ENCODE peak calls at places on chromosomes 7 and 10, in ten cellular contexts. A is neuronal stem cell; S is tibial artery; P is PC-3; G is upper lobe of right lung; V is CD8-positive, alpha-beta T cell; Y is lower lobe of right lung; U is spleen; I is fibroblast of lung; N is heart left ventricle. O is an unnamed sample.
A peak's percentile ranks its signal among the peaks of the same experiment; 100 is the strongest.

GRCh38 chr7:143016996-143017395 is 9.9 kb downstream of the OR9A2 start:
- DNase-seq in V (no peak), U (no peak), A (no peak), N (no peak), P (no peak), S (no peak), I (no peak), G (no peak), Y (no peak), O (no peak)

GRCh38 chr10:50807851-50808776 is 68.4 kb downstream of the ASAH2B start:
- DNase-seq in P (no peak), S (no peak), G (no peak), V (no peak), I (no peak), U (no peak), N (no peak), A (no peak), Y (no peak), O (no peak)

GRCh38 chr7:40865441-40866233 is 730.8 kb downstream of the SUGCT start:
- DNase-seq in N (no peak), I (no peak), U (no peak), V (no peak), P (no peak), G (no peak), Y (no peak), A (no peak), S (no peak), O (no peak)

GRCh38 chr10:59465089-59465488 is 102.7 kb upstream of the FAM13C start:
- DNase-seq in N (no peak), I (peak; percentile 85), G (no peak), A (no peak), S (no peak), P (peak; percentile 66), Y (no peak), V (no peak), U (no peak), O (no peak)

GRCh38 chr10:132710036-132710686 is 75.8 kb downstream of the NKX6-2 start:
- DNase-seq in A (no peak), N (peak; percentile 14), S (no peak), P (no peak), U (peak; percentile 50), G (peak; percentile 58), I (no peak), V (no peak), Y (peak; percentile 35), O (no peak)

GRCh38 chr7:23471090-23471859 is 984 bp upstream of the IGF2BP3 start:
- DNase-seq in U (peak; percentile 77), S (no peak), Y (no peak), N (no peak), V (no peak), I (peak; percentile 83), P (peak; percentile 78), G (no peak), A (peak; percentile 92), O (peak; percentile 81)

GRCh38 chr7:123285076-123285700 is 85.4 kb upstream of the SLC13A1 start:
- DNase-seq in N (no peak), A (no peak), G (no peak), S (no peak), Y (no peak), V (no peak), U (no peak), P (no peak), I (no peak), O (peak; percentile 35)

GRCh38 chr7:50393076-50393475 is 57.1 kb downstream of the FIGNL1 start:
- DNase-seq in I (no peak), N (no peak), S (no peak), U (no peak), V (no peak), Y (no peak), A (no peak), G (no peak), P (no peak), O (no peak)

GRCh38 chr7:30922596-30922995 is 10.9 kb downstream of the AQP1 start:
- DNase-seq in N (peak; percentile 18), A (no peak), S (peak; percentile 18), Y (peak; percentile 24), V (no peak), U (peak; percentile 59), I (no peak), P (no peak), G (peak; percentile 45), O (no peak)

GRCh38 chr10:33703897-33704825 is 369.7 kb upstream of the NRP1 start:
- DNase-seq in G (no peak), V (no peak), U (no peak), S (no peak), Y (no peak), A (no peak), I (peak; percentile 48), P (peak; percentile 86), N (no peak), O (no peak)

GRCh38 chr10:95655571-95656290 is 780 bp downstream of the ALDH18A1 start:
- DNase-seq in V (no peak), S (no peak), Y (no peak), N (no peak), U (no peak), A (peak; percentile 20), I (peak; percentile 36), P (peak; percentile 6), G (no peak), O (no peak)

GRCh38 chr7:51024867-51025266 is 242.2 kb upstream of the GRB10 start:
- DNase-seq in N (no peak), Y (no peak), I (no peak), G (peak; percentile 35), A (no peak), U (no peak), P (no peak), V (no peak), S (no peak), O (no peak)

GRCh38 chr7:91396-92158 is 100.8 kb upstream of the FAM20C start:
- DNase-seq in I (no peak), S (no peak), A (no peak), N (no peak), Y (no peak), U (no peak), P (no peak), V (no peak), G (no peak), O (no peak)
- H3K4me1 ChIP-seq in I (peaks cover 21% of the 10 kb centered on the region), S (peaks cover 30% of the 10 kb centered on the region), A (no peaks in the 10 kb centered on the region), N (peaks cover 26% of the 10 kb centered on the region), Y (peaks cover 21% of the 10 kb centered on the region), U (peaks cover 20% of the 10 kb centered on the region), P (peaks cover 49% of the 10 kb centered on the region), V (no peaks in the 10 kb centered on the region), G (peaks cover 10% of the 10 kb centered on the region), O (peaks cover 13% of the 10 kb centered on the region)

GRCh38 chr7:98175260-98175604 is 36.0 kb upstream of the BHLHA15 start:
- DNase-seq in S (no peak), G (no peak), Y (no peak), U (no peak), V (no peak), N (no peak), A (no peak), P (no peak), I (no peak), O (no peak)

GRCh38 chr7:98177553-98177952 is 33.7 kb upstream of the BHLHA15 start:
- DNase-seq in S (no peak), Y (no peak), V (no peak), U (no peak), I (no peak), G (no peak), N (no peak), A (no peak), P (no peak), O (no peak)

GRCh38 chr7:98171449-98171848 is 39.8 kb upstream of the BHLHA15 start:
- DNase-seq in A (no peak), N (no peak), I (no peak), U (no peak), S (no peak), P (no peak), V (no peak), Y (no peak), G (no peak), O (no peak)

GRCh38 chr7:98170944-98171343 is 40.3 kb upstream of the BHLHA15 start:
- DNase-seq in A (no peak), Y (no peak), V (no peak), N (no peak), P (no peak), G (no peak), S (no peak), I (no peak), U (no peak), O (no peak)

DNA sequence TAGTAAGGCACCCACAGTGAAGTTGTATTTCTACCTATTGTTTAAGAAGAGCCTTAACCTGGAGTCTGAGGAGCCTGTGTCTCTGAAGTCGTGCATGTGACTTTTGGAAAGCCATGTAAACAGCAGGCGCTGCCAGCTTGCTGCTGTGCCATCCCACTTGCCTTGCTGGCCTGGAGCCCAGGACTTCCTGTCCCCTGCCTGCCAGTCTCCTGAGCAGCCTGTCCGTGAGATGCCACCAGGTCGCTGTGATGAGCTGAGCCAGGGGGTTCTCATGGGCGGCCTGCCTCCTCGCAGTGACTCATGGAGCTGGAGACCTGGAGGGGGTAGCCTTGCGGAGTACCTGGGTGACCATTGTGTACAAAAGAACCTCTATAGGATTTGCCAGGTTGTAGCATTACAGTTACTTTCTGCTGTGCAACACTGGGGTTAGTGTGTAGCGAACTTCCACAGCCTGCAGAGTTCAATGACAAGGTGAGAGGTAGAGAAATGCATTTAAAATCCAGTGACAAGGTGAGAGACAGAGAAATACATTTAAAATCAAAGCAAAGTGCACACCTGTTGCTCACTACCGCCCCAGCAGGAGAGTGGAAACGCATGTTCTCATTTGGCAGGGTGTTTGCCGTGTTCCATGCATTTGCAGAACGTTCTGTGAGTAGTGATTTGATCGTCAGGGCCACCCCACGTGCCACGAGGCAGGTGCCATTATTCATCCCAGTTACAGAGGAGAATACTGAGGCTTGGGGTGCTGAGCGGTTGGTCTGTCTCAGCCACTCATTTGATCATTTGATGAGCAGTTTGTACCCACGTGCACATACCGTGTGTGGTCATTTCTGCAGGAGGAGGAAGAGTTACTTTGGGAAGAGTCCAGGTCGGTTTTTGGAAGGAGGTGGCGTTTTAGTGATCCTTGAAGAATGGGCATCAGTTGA is 36.6 kb upstream of the BHLHA15 start:
- DNase-seq in U (no peak), V (no peak), A (no peak), N (peak; percentile 75), I (no peak), Y (peak; percentile 65), G (peak; percentile 77), S (no peak), P (no peak), O (no peak)
- H3K36me3 ChIP-seq in U (peaks cover 87% of the 10 kb centered on the region), V (peaks cover 25% of the 10 kb centered on the region), A (peaks cover 69% of the 10 kb centered on the region), N (no peaks in the 10 kb centered on the region), I (no peaks in the 10 kb centered on the region), Y (peaks cover 29% of the 10 kb centered on the region), G (peaks cover 36% of the 10 kb centered on the region), S (peaks cover 17% of the 10 kb centered on the region), P (peaks cover 3% of the 10 kb centered on the region), O (peaks cover 3% of the 10 kb centered on the region)

GRCh38 chr7:887488-887820 is 11.1 kb downstream of the GET4 start:
- DNase-seq in G (no peak), N (peak; percentile 21), V (no peak), A (no peak), I (no peak), P (no peak), S (no peak), Y (peak; percentile 38), U (peak; percentile 66), O (no peak)
- H3K27ac ChIP-seq in G (no peak overlapping the region), N (no peak overlapping the region), V (no peak overlapping the region), A (no peak overlapping the region), I (no peak overlapping the region), P (no peak overlapping the region), S (no peak overlapping the region), Y (no peak overlapping the region), U (no peak overlapping the region), O (no peak overlapping the region)

DNA sequence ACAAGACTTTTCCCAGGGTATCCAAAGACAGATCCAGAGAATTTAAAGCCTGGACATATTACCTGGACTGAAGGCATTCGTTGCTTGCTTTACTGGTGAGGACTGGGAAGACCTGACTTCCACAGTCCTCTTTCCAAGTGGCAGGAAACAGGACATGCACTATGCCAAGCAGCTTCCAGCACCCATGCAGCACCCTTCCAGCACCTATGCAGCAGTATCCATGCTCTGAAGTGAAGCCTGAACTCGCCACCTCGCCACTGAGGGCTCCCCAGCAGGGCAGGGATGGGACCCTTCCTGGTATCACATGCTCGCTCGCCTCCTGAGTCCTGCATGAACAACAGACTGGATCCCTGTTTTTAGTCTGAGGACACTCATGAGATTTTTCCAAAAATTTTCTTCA is 189.9 kb upstream of the KLF14 start:
- DNase-seq in S (no peak), G (no peak), P (no peak), N (no peak), A (no peak), V (no peak), I (no peak), U (no peak), Y (no peak), O (no peak)
- H3K4me1 ChIP-seq in S (peaks cover 78% of the 10 kb centered on the region), G (peaks cover 40% of the 10 kb centered on the region), P (peaks cover 44% of the 10 kb centered on the region), N (peaks cover 99% of the 10 kb centered on the region), A (peaks cover 30% of the 10 kb centered on the region), V (peaks cover 27% of the 10 kb centered on the region), I (peaks cover 48% of the 10 kb centered on the region), U (peaks cover 100% of the 10 kb centered on the region), Y (peaks cover 66% of the 10 kb centered on the region), O (peaks cover 6% of the 10 kb centered on the region)

O was measured in iPS DF 6.9.